ENCODE peak calls at places on chromosome 1, in eight cellular contexts. One of them, this sample, is unnamed.

GRCh38 chr1:18412882-18413353 is 67.8 kb upstream of the KLHDC7A start:
- DNase-seq in activated naive CD4-positive, alpha-beta T cell treated with Interleukin-2 at 50 U/mL for 16 hours: no peak
- DNase-seq in T1000: no peak
- DNase-seq in H54: no peak
- DNase-seq in aorta: no peak
- DNase-seq in NCI-H345: no peak
- DNase-seq in SK-MEL-5: no peak
- DNase-seq in A549: no peak
- DNase-seq in this sample: no peak

GRCh38 chr1:70410604-70411359 is at the start of gene CTH:
- DNase-seq in NCI-H345: peak; percentile 97
- DNase-seq in aorta: peak; percentile 98
- DNase-seq in T1000: peak; percentile 95
- DNase-seq in activated naive CD4-positive, alpha-beta T cell treated with Interleukin-2 at 50 U/mL for 16 hours: peak; percentile 93
- DNase-seq in A549: peak; percentile 87
- DNase-seq in SK-MEL-5: peak; percentile 96
- DNase-seq in H54: peak; percentile 86
- DNase-seq in this sample: peak; percentile 95

GRCh38 chr1:74012583-74012982 is 185.4 kb downstream of the LRRIQ3 start:
- DNase-seq in T1000: no peak
- DNase-seq in A549: no peak
- DNase-seq in NCI-H345: no peak
- DNase-seq in SK-MEL-5: no peak
- DNase-seq in H54: no peak
- DNase-seq in aorta: no peak
- DNase-seq in activated naive CD4-positive, alpha-beta T cell treated with Interleukin-2 at 50 U/mL for 16 hours: no peak
- DNase-seq in this sample: no peak

GRCh38 chr1:179867493-179868330 is 9.9 kb downstream of the TOR1AIP2 start:
- DNase-seq in aorta: no peak
- DNase-seq in H54: peak; percentile 11
- DNase-seq in T1000: no peak
- DNase-seq in activated naive CD4-positive, alpha-beta T cell treated with Interleukin-2 at 50 U/mL for 16 hours: peak; percentile 49
- DNase-seq in NCI-H345: peak; percentile 34
- DNase-seq in A549: peak; percentile 64
- DNase-seq in SK-MEL-5: peak; percentile 80
- DNase-seq in this sample: peak; percentile 8

GRCh38 chr1:174743654-174744561 is 255.8 kb upstream of the CACYBP start:
- DNase-seq in SK-MEL-5: peak; percentile 70
- DNase-seq in activated naive CD4-positive, alpha-beta T cell treated with Interleukin-2 at 50 U/mL for 16 hours: no peak
- DNase-seq in aorta: no peak
- DNase-seq in NCI-H345: peak; percentile 50
- DNase-seq in T1000: no peak
- DNase-seq in A549: peak; percentile 16
- DNase-seq in H54: no peak
- DNase-seq in this sample: peak; percentile 33

GRCh38 chr1:64686828-64687724 is 57.8 kb upstream of the RAVER2 start:
- DNase-seq in SK-MEL-5: peak; percentile 60
- DNase-seq in A549: peak; percentile 46
- DNase-seq in H54: peak; percentile 41
- DNase-seq in aorta: no peak
- DNase-seq in T1000: no peak
- DNase-seq in activated naive CD4-positive, alpha-beta T cell treated with Interleukin-2 at 50 U/mL for 16 hours: peak; percentile 26
- DNase-seq in NCI-H345: peak; percentile 19
- DNase-seq in this sample: no peak

GRCh38 chr1:35835398-35835797 is 27.6 kb downstream of the AGO4 start:
- DNase-seq in aorta: no peak
- DNase-seq in NCI-H345: peak; percentile 73
- DNase-seq in activated naive CD4-positive, alpha-beta T cell treated with Interleukin-2 at 50 U/mL for 16 hours: no peak
- DNase-seq in H54: no peak
- DNase-seq in A549: no peak
- DNase-seq in T1000: no peak
- DNase-seq in SK-MEL-5: peak; percentile 43
- DNase-seq in this sample: no peak

GRCh38 chr1:34898220-34898820 is 31.1 kb downstream of the DLGAP3 start:
- DNase-seq in NCI-H345: peak; percentile 3
- DNase-seq in A549: no peak
- DNase-seq in H54: no peak
- DNase-seq in T1000: no peak
- DNase-seq in aorta: no peak
- DNase-seq in SK-MEL-5: peak; percentile 9
- DNase-seq in activated naive CD4-positive, alpha-beta T cell treated with Interleukin-2 at 50 U/mL for 16 hours: no peak
- DNase-seq in this sample: no peak

GRCh38 chr1:228283476-228284147 is 75.8 kb downstream of the OBSCN start:
- DNase-seq in H54: no peak
- DNase-seq in A549: no peak
- DNase-seq in aorta: peak; percentile 28
- DNase-seq in activated naive CD4-positive, alpha-beta T cell treated with Interleukin-2 at 50 U/mL for 16 hours: no peak
- DNase-seq in SK-MEL-5: no peak
- DNase-seq in NCI-H345: no peak
- DNase-seq in T1000: no peak
- DNase-seq in this sample: no peak

GRCh38 chr1:208997726-208998312 is 585.7 kb upstream of the CAMK1G start:
- DNase-seq in NCI-H345: no peak
- DNase-seq in SK-MEL-5: peak; percentile 19
- DNase-seq in A549: peak; percentile 11
- DNase-seq in H54: no peak
- DNase-seq in aorta: no peak
- DNase-seq in activated naive CD4-positive, alpha-beta T cell treated with Interleukin-2 at 50 U/mL for 16 hours: no peak
- DNase-seq in T1000: no peak
- DNase-seq in this sample: no peak

GRCh38 chr1:57831624-57832023 is 407.8 kb upstream of the DAB1 start:
- DNase-seq in T1000: no peak
- DNase-seq in A549: no peak
- DNase-seq in aorta: no peak
- DNase-seq in H54: peak; percentile 5
- DNase-seq in NCI-H345: no peak
- DNase-seq in activated naive CD4-positive, alpha-beta T cell treated with Interleukin-2 at 50 U/mL for 16 hours: no peak
- DNase-seq in SK-MEL-5: no peak
- DNase-seq in this sample: no peak

GRCh38 chr1:38208720-38209632 is 162.4 kb upstream of the POU3F1 start:
- DNase-seq in A549: no peak
- DNase-seq in T1000: no peak
- DNase-seq in aorta: no peak
- DNase-seq in H54: no peak
- DNase-seq in NCI-H345: peak; percentile 5
- DNase-seq in activated naive CD4-positive, alpha-beta T cell treated with Interleukin-2 at 50 U/mL for 16 hours: no peak
- DNase-seq in SK-MEL-5: no peak
- DNase-seq in this sample: no peak

GRCh38 chr1:29156543-29157268 is 25.0 kb downstream of the SRSF4 start:
- DNase-seq in NCI-H345: no peak
- DNase-seq in SK-MEL-5: no peak
- DNase-seq in A549: no peak
- DNase-seq in T1000: no peak
- DNase-seq in aorta: no peak
- DNase-seq in H54: no peak
- DNase-seq in activated naive CD4-positive, alpha-beta T cell treated with Interleukin-2 at 50 U/mL for 16 hours: no peak
- DNase-seq in this sample: no peak

GRCh38 chr1:54859687-54860391 is 27.2 kb downstream of the DHCR24 start:
- DNase-seq in activated naive CD4-positive, alpha-beta T cell treated with Interleukin-2 at 50 U/mL for 16 hours: no peak
- DNase-seq in T1000: no peak
- DNase-seq in SK-MEL-5: no peak
- DNase-seq in A549: no peak
- DNase-seq in NCI-H345: no peak
- DNase-seq in H54: no peak
- DNase-seq in aorta: no peak
- DNase-seq in this sample: no peak

GRCh38 chr1:207316622-207317510 is 4.6 kb upstream of the CD55 start:
- DNase-seq in A549: no peak
- DNase-seq in SK-MEL-5: no peak
- DNase-seq in T1000: no peak
- DNase-seq in H54: no peak
- DNase-seq in NCI-H345: no peak
- DNase-seq in activated naive CD4-positive, alpha-beta T cell treated with Interleukin-2 at 50 U/mL for 16 hours: no peak
- DNase-seq in aorta: no peak
- DNase-seq in this sample: no peak

This sample was measured in amniotic stem cell.